ENCODE peak calls at places on chromosome 18, in five cellular contexts. V is activated CD8-positive, alpha-beta memory T cell treated with anti-CD3 and anti-CD28 coated beads for 1 hour; M is adrenal gland; Q is stimulated activated CD4-positive, alpha-beta T cell treated with anti-CD3 and anti-CD28 coated beads, Interleukin-4, amount 100 ng/mL, for 24 hours; W is cardiac muscle cell. R is an unnamed sample.

GRCh38 chr18:7393080-7393479 is 162.2 kb downstream of the LRRC30 start:
- DNase-seq in Q (no peak), V (no peak), M (no peak), W (no peak), R (no peak)

GRCh38 chr18:47036298-47036874 is 965 bp upstream of the ELOA2 start:
- DNase-seq in M (peak; percentile 60), W (peak; percentile 25), V (no peak), Q (no peak), R (no peak)

GRCh38 chr18:67428805-67429204 is 87.7 kb downstream of the DSEL start:
- DNase-seq in Q (no peak), M (no peak), W (no peak), V (no peak), R (no peak)

GRCh38 chr18:22514655-22515054 is 96.9 kb upstream of the CTAGE1 start:
- DNase-seq in W (no peak), V (no peak), M (no peak), Q (no peak), R (no peak)

GRCh38 chr18:70333316-70333715 is 44.5 kb downstream of the SOCS6 start:
- DNase-seq in V (no peak), Q (no peak), M (no peak), W (no peak), R (no peak)

GRCh38 chr18:2529154-2529553 is 42.2 kb downstream of the METTL4 start:
- DNase-seq in W (no peak), V (no peak), M (no peak), Q (no peak), R (no peak)

GRCh38 chr18:21735452-21736015 is 5.1 kb upstream of the MIB1 start:
- DNase-seq in W (no peak), Q (peak; percentile 56), V (no peak), M (peak; percentile 10), R (peak; percentile 62)

GRCh38 chr18:43935051-43935412 is 657.7 kb upstream of the SYT4 start:
- DNase-seq in M (no peak), W (no peak), Q (no peak), V (no peak), R (no peak)

GRCh38 chr18:77811510-77811909 is 561.9 kb downstream of the GALR1 start:
- DNase-seq in Q (no peak), M (peak; percentile 40), W (no peak), V (no peak), R (no peak)

GRCh38 chr18:59446012-59446411 is 86.9 kb upstream of the LMAN1 start:
- DNase-seq in W (peak; percentile 72), Q (no peak), V (no peak), M (no peak), R (no peak)

GRCh38 chr18:66764225-66764624 is 160.3 kb upstream of the CDH19 start:
- DNase-seq in M (no peak), V (no peak), Q (no peak), W (no peak), R (no peak)

GRCh38 chr18:13003466-13003896 is 12.3 kb downstream of the CEP192 start:
- DNase-seq in Q (peak; percentile 14), W (peak; percentile 48), V (no peak), M (peak; percentile 51), R (no peak)

GRCh38 chr18:50151876-50152275 is 43.1 kb downstream of the MYO5B start:
- DNase-seq in Q (no peak), M (no peak), V (no peak), W (no peak), R (no peak)

GRCh38 chr18:79383388-79384056 is 12.2 kb upstream of the NFATC1 start:
- DNase-seq in V (no peak), Q (no peak), W (no peak), M (no peak), R (no peak)

GRCh38 chr18:26405190-26405781 is 143.1 kb downstream of the KCTD1 start:
- DNase-seq in M (peak; percentile 64), V (no peak), W (peak; percentile 35), Q (no peak), R (no peak)

GRCh38 chr18:76621184-76621583 is 126.1 kb upstream of the ZNF516 start:
- DNase-seq in Q (no peak), M (peak; percentile 40), W (no peak), V (no peak), R (no peak)

GRCh38 chr18:22564036-22564435 is 146.3 kb upstream of the CTAGE1 start:
- DNase-seq in Q (no peak), M (no peak), W (no peak), V (no peak), R (no peak)

GRCh38 chr18:79553154-79553553 is 126.4 kb upstream of the CTDP1 start:
- DNase-seq in Q (no peak), V (no peak), W (no peak), M (no peak), R (no peak)

R was measured in stimulated activated naive CD4-positive, alpha-beta T cell treated with Interleukin-2 at 50 U/mL for 16 hours.